ENCODE peak calls at places on chromosomes 2 and 18, in four cellular contexts. L, X, Z and F are unnamed samples.

GRCh38 chr2:3001595-3002184 is 375.9 kb downstream of the EIPR1 start:
- DNase-seq in X (no peak), L (no peak), Z (no peak), F (no peak)

GRCh38 chr18:37778417-37779165 is 213.0 kb upstream of the CELF4 start:
- DNase-seq in Z (peak), X (peak), L (peak), F (peak)

GRCh38 chr2:82853299-82853698 is 1605.8 kb downstream of the SUCLG1 start:
- DNase-seq in L (no peak), Z (no peak), X (no peak), F (no peak)

GRCh38 chr2:65320042-65320711 is 92.5 kb downstream of the ACTR2 start:
- DNase-seq in L (peak), Z (peak), X (no peak), F (peak)

GRCh38 chr18:23761941-23762340 is 72.7 kb downstream of the LAMA3 start:
- DNase-seq in Z (no peak), L (no peak), X (no peak), F (no peak)

GRCh38 chr18:79360933-79361332 is 34.8 kb upstream of the NFATC1 start:
- DNase-seq in L (no peak), Z (no peak), X (no peak), F (no peak)

GRCh38 chr2:106932644-106933043 is 46.7 kb upstream of the ST6GAL2 start:
- DNase-seq in X (no peak), L (no peak), Z (no peak), F (no peak)

GRCh38 chr2:155308367-155309009 is 610.0 kb downstream of the KCNJ3 start:
- DNase-seq in X (no peak), Z (peak), L (no peak), F (no peak)

GRCh38 chr2:54601339-54601738 is 122.1 kb upstream of the EML6 start:
- DNase-seq in X (no peak), Z (no peak), L (no peak), F (no peak)

GRCh38 chr18:35076556-35076955 is 35.3 kb downstream of the MAPRE2 start:
- DNase-seq in L (no peak), X (no peak), Z (no peak), F (no peak)

GRCh38 chr2:182668671-182669070 is 47.4 kb upstream of the DNAJC10 start:
- DNase-seq in L (no peak), X (no peak), Z (peak), F (no peak)

GRCh38 chr2:57330447-57330846 is 716.2 kb upstream of the VRK2 start:
- DNase-seq in L (no peak), X (no peak), Z (no peak), F (no peak)

GRCh38 chr18:61616111-61616610 is 276.6 kb downstream of the RNF152 start:
- DNase-seq in L (no peak), X (no peak), Z (no peak), F (no peak)

GRCh38 chr2:138306626-138307025 is 194.9 kb upstream of the SPOPL start:
- DNase-seq in Z (no peak), L (no peak), X (no peak), F (no peak)

GRCh38 chr2:101830555-101830954 is 133.0 kb downstream of the MAP4K4 start:
- DNase-seq in L (no peak), Z (no peak), X (no peak), F (no peak)

GRCh38 chr18:47868744-47869143 is 61.7 kb downstream of the SMAD2 start:
- DNase-seq in X (no peak), Z (no peak), L (no peak), F (no peak)

GRCh38 chr2:28871620-28872019 is 1.5 kb upstream of the TRMT61B start:
- DNase-seq in Z (peak), L (no peak), X (no peak), F (no peak)

GRCh38 chr2:191645807-191646611 is 31.9 kb upstream of the NABP1 start:
- DNase-seq in Z (no peak), L (peak), X (no peak), F (no peak)

GRCh38 chr2:164922119-164922518 is 33.2 kb downstream of the SLC38A11 start:
- DNase-seq in X (no peak), Z (no peak), L (no peak), F (no peak)

GRCh38 chr2:132252191-132252893 is 90.6 kb upstream of the ANKRD30BL start:
- DNase-seq in X (no peak), Z (no peak), L (no peak), F (no peak)

GRCh38 chr2:19003554-19003953 is 354.9 kb downstream of the OSR1 start:
- DNase-seq in X (no peak), Z (no peak), L (no peak), F (no peak)

GRCh38 chr18:4453712-4454547 is 1.2 kb downstream of the DLGAP1 start:
- DNase-seq in Z (no peak), L (no peak), X (peak), F (no peak)

GRCh38 chr2:204264746-204265145 is 280.5 kb upstream of the PARD3B start:
- DNase-seq in Z (no peak), X (no peak), L (no peak), F (no peak)

GRCh38 chr2:145352499-145352898 is 832.6 kb upstream of the ZEB2 start:
- DNase-seq in L (no peak), Z (no peak), X (no peak), F (no peak)

GRCh38 chr18:58158459-58158858 is 114.4 kb downstream of the NEDD4L start:
- DNase-seq in Z (no peak), X (no peak), L (no peak), F (no peak)

GRCh38 chr18:58163004-58163590 is 119.1 kb downstream of the NEDD4L start:
- DNase-seq in L (no peak), Z (no peak), X (no peak), F (no peak)

GRCh38 chr18:58161659-58162058 is 117.6 kb downstream of the NEDD4L start:
- DNase-seq in L (peak), X (no peak), Z (no peak), F (peak)

GRCh38 chr18:58158008-58158407 is 114.0 kb downstream of the NEDD4L start:
- DNase-seq in L (peak), Z (no peak), X (no peak), F (no peak)

GRCh38 chr18:58162127-58162526 is 118.1 kb downstream of the NEDD4L start:
- DNase-seq in L (no peak), X (no peak), Z (no peak), F (no peak)
- TF ChIP-seq FOSL1 in L (no peak), X (no peak), Z (no peak), F (no peak)

DNA sequence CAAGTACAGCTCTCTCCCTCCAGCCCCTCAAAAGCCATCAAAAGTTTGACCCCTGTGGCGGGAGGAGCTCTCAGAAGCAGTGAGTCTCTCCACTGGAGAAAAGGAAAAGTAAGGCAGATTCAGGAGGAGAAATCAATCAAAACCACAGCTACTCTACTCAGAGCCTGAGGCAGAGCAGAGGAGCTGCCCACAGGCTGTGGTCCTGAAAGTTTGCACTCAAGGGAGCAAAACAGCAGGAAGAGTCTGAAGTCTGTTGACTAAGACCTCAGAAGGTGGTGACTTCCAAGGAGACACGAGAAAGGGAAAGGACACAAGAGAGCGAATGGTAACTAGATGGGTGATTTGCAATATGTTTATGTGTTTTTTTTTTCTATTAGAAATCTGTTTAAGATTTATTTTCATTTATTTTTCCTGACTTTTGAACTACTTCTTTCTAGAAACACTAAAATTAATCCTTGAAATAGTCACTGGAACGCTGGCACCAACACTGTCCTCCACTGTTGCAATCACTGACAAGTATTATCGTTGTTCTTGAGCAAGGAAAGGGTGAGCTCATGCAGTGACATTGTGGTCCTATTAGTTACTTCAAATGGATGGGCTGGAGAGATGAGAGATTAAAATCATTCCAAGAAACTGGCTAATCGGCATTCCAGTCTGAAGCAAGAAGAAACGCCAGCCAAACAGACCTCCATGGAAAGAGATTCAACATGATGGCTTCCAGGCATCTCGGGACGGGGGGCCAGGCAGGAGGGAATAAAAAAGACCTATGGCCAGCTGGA is 35.8 kb downstream of the PID1 start:
- DNase-seq in X (peak), L (no peak), Z (no peak), F (no peak)
- TF ChIP-seq FOSL1 in X (no peak), L (no peak), Z (no peak), F (no peak)

GRCh38 chr2:36807223-36807886 is 110.8 kb downstream of the VIT start:
- DNase-seq in Z (no peak), L (peak), X (no peak), F (no peak)
- TF ChIP-seq FOSL1 in Z (no peak), L (no peak), X (no peak), F (no peak)

DNA sequence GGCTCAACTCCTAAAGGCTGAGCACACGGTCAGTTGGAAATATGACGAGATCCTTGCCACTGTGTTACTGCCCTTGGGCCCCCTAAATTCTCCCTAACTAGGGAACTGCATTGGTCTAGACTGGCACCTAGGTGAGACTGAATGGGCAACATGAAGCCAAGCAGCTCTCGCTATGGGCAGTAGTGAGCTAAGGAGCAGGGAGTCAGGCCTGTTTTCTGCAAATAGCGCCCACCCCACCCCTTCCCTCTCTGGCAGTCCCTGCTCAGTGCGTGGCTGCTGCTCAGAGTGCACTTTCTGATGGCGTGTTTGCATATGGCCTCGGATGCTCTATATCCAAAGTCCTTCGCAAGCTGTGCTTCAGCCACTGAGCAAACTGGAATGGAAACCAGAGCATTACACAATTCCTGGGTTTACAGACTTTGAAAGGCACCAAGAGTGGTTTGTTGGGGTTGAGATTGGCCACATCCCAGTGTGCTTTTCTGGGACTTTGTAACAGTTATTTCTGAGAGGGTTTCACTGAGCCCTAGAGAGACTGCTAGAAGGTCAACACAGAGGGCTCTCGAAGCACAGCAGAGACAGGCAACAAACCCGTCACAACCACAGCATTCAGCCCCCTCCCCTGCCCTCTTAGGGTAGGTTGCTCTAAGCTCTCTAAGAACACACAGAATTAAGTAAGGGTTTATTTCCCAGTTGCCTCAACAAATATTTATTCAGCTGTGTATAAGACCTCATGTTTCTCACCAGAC is 419.9 kb downstream of the STK39 start:
- DNase-seq in Z (peak), X (no peak), L (no peak), F (no peak)
- TF ChIP-seq FOSL1 in Z (peak), X (no peak), L (no peak), F (no peak)

GRCh38 chr2:216464104-216464720 is 34.4 kb upstream of the RPL37A start:
- DNase-seq in X (no peak), Z (no peak), L (no peak), F (no peak)
- TF ChIP-seq FOSL1 in X (no peak), Z (no peak), L (no peak), F (no peak)

GRCh38 chr2:23595601-23596251 is 210.7 kb downstream of the KLHL29 start:
- DNase-seq in X (no peak), Z (peak), L (no peak), F (no peak)
- TF ChIP-seq FOSL1 in X (no peak), Z (no peak), L (no peak), F (no peak)